ENCODE peak calls at places on chromosomes 16 and 17, in nine cellular contexts. U is A549; O is psoas muscle; L is mesenchymal stem cell; P is left ventricle myocardium inferior; C is naive thymus-derived CD4-positive, alpha-beta T cell; I is CD8-positive, alpha-beta memory T cell; S is LNCaP clone FGC; M is transverse colon. A is an unnamed sample.

GRCh38 chr17:67138392-67138791 is 94.0 kb downstream of the CACNG1 start:
- DNase-seq in M (no peak), O (no peak), S (no peak), I (no peak), C (no peak), P (no peak), U (no peak), L (no peak), A (no peak)

GRCh38 chr16:81335669-81336068 is 20.9 kb downstream of the GAN start:
- DNase-seq in S (no peak), I (no peak), M (no peak), O (no peak), U (no peak), P (no peak), C (no peak), L (no peak), A (no peak)

GRCh38 chr17:74877592-74878543 is 5.1 kb upstream of the FDXR start:
- DNase-seq in L (no peak), P (no peak), U (no peak), I (no peak), O (no peak), M (peak; percentile 88), S (no peak), C (no peak), A (no peak)

GRCh38 chr16:53036066-53036465 is 16.6 kb downstream of the CHD9NB start:
- DNase-seq in I (no peak), P (no peak), O (no peak), L (no peak), S (no peak), U (no peak), C (no peak), M (no peak), A (no peak)

GRCh38 chr17:28228986-28229729 is 89.8 kb upstream of the TMEM97 start:
- DNase-seq in U (no peak), O (no peak), I (no peak), M (no peak), C (no peak), P (no peak), L (no peak), S (no peak), A (no peak)

GRCh38 chr16:27779719-27780161 is 229.8 kb downstream of the KATNIP start:
- DNase-seq in C (no peak), O (peak; percentile 49), P (no peak), I (no peak), L (no peak), S (no peak), M (no peak), U (peak; percentile 33), A (no peak)

GRCh38 chr16:84868328-84868727 is 48.5 kb downstream of the CRISPLD2 start:
- DNase-seq in I (no peak), C (no peak), P (peak; percentile 10), S (no peak), M (no peak), U (no peak), L (no peak), O (no peak), A (no peak)

GRCh38 chr16:19696312-19696711 is 21.7 kb downstream of the KNOP1 start:
- DNase-seq in U (peak; percentile 82), L (peak; percentile 95), P (peak; percentile 79), M (peak; percentile 92), C (no peak), I (no peak), O (peak; percentile 74), S (peak; percentile 83), A (peak; percentile 66)

GRCh38 chr17:15945493-15946209 is 721 bp downstream of the ADORA2B start:
- DNase-seq in U (no peak), S (no peak), C (peak; percentile 21), O (no peak), M (peak; percentile 36), P (no peak), I (no peak), L (peak; percentile 62), A (no peak)

GRCh38 chr16:85286066-85286712 is 173.9 kb upstream of the CIBAR2 start:
- DNase-seq in P (peak; percentile 72), C (no peak), I (no peak), O (peak; percentile 86), M (no peak), U (no peak), S (no peak), L (no peak), A (peak; percentile 47)

GRCh38 chr16:83895942-83896341 is 3.0 kb upstream of the MLYCD start:
- DNase-seq in P (no peak), M (no peak), O (no peak), S (no peak), L (no peak), U (no peak), C (no peak), I (no peak), A (no peak)

GRCh38 chr16:89658221-89658879 is 714 bp downstream of the SPATA33 start:
- DNase-seq in O (no peak), L (peak; percentile 33), P (no peak), I (no peak), C (no peak), M (no peak), U (no peak), S (no peak), A (no peak)

GRCh38 chr17:72470338-72471133 is 349.7 kb downstream of the SOX9 start:
- DNase-seq in U (no peak), L (peak; percentile 78), S (no peak), O (no peak), M (no peak), I (no peak), C (no peak), P (no peak), A (no peak)

GRCh38 chr17:72465191-72466024 is 344.6 kb downstream of the SOX9 start:
- DNase-seq in O (no peak), U (peak; percentile 98), C (no peak), P (no peak), L (peak; percentile 90), S (no peak), M (peak; percentile 77), I (no peak), A (peak; percentile 30)

GRCh38 chr17:72466199-72466598 is 345.4 kb downstream of the SOX9 start:
- DNase-seq in C (no peak), S (no peak), P (no peak), O (no peak), L (peak; percentile 72), U (peak; percentile 95), M (peak; percentile 65), I (no peak), A (peak; percentile 18)

GRCh38 chr17:72466606-72467005 is 345.8 kb downstream of the SOX9 start:
- DNase-seq in L (no peak), S (no peak), P (no peak), C (no peak), O (no peak), I (no peak), U (no peak), M (no peak), A (no peak)

DNA sequence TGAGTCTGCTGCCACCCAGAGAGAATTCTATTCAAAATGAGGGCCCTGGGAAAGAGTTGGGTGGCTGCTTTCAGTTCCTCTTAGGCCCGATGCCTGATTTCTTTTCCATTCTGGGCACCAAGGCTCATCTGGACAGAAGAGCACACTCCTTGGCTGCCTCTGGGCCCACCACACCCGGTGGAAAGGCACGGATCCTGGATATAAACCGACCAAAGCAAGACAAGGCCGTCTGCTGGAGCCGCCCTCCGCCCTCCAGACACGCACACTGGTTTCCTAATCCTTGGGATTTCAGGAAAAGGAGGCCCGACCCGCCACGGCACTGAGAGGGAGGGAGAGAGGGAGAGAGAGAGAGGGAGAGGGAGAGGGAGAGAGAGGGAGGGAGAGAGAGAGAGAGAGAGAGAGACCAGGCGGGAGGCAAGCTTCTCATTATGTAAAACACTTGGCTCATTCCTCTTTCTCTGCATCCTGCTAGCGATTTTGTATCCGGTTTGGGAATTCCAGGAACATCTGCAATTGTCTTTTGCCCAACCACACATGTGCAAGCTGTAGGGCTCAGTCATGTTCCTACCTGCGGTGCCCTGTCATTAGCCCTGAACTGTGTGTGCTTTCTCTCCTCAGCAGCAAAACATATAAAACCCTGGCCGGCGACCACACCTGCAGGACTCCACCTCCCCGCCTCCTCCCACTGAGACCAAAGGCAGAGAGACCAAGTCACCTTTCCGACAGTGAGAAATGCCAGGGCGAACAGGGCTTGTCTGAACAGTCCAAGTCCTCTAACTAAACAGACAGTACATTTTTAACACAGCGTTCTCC is 347.2 kb downstream of the SOX9 start:
- DNase-seq in U (no peak), L (peak; percentile 69), I (no peak), O (no peak), P (peak; percentile 32), C (no peak), M (peak; percentile 87), S (no peak), A (peak; percentile 21)
- H3K4me3 ChIP-seq in U (no peak overlapping the region), L (no peak overlapping the region), I (no peak overlapping the region), O (no peak overlapping the region), P (no peak overlapping the region), C (no peak overlapping the region), M (peak overlapping the region; percentile 14), S (no peak overlapping the region), A (no peak overlapping the region)

GRCh38 chr16:70432800-70433455 is 6.0 kb downstream of the ST3GAL2 start:
- DNase-seq in U (no peak), S (no peak), C (no peak), I (no peak), O (no peak), L (peak; percentile 61), M (peak; percentile 51), P (no peak), A (no peak)
- H3K4me3 ChIP-seq in U (no peak overlapping the region), S (no peak overlapping the region), C (no peak overlapping the region), I (no peak overlapping the region), O (peak overlapping the region; percentile 2), L (no peak overlapping the region), M (no peak overlapping the region), P (peak overlapping the region; percentile 6), A (no peak overlapping the region)

DNA sequence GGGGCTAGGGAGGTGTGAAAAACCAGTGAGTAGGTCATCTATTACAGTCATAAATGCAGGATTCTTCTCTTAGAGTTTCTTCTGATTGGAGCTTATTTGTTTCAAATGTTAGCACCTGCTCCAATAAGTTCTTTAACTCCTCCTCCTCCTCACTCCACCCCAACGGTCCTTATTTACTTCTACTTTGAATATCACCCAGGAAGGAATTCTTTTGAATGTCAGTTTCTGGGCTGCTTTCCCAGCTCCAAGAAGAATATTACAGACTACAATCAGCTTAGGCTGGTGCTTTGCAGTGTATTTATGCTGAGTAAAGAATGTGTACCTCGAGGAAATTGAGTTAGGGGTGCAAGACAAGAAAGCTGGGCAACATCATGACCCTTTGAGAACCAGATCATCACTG is 30.8 kb downstream of the MAP3K3 start:
- DNase-seq in L (no peak), O (no peak), M (no peak), P (no peak), S (no peak), U (no peak), I (no peak), C (no peak), A (no peak)
- H3K4me3 ChIP-seq in L (no peak overlapping the region), O (no peak overlapping the region), M (no peak overlapping the region), P (no peak overlapping the region), S (no peak overlapping the region), U (no peak overlapping the region), I (no peak overlapping the region), C (no peak overlapping the region), A (no peak overlapping the region)

GRCh38 chr17:79996291-79996690 is 39.4 kb downstream of the TBC1D16 start:
- DNase-seq in C (no peak), O (no peak), U (no peak), I (no peak), S (no peak), P (no peak), L (no peak), M (no peak), A (no peak)
- H3K4me3 ChIP-seq in C (peak overlapping the region; percentile 12), O (no peak overlapping the region), U (no peak overlapping the region), I (peak overlapping the region; percentile 29), S (no peak overlapping the region), P (no peak overlapping the region), L (no peak overlapping the region), M (no peak overlapping the region), A (no peak overlapping the region)